ENCODE peak calls at places on chromosomes 16 and 17, in nine cellular contexts. S is HCT116; A is mammary epithelial cell; K is thoracic aorta; B is A549; J is mucosa of descending colon; X is heart right ventricle; C is IMR-90; U is CD4-positive, CD25-positive, alpha-beta regulatory T cell. F is an unnamed sample.

GRCh38 chr17:77610518-77610893 is 348.0 kb upstream of the TNRC6C start:
- DNase-seq in X (no peak), J (no peak), U (no peak), S (no peak), C (no peak), B (no peak), K (no peak), A (no peak), F (no peak)

GRCh38 chr16:79863128-79864031 is 262.8 kb upstream of the MAF start:
- DNase-seq in U (no peak), B (no peak), J (no peak), S (no peak), K (no peak), A (no peak), X (no peak), C (no peak), F (no peak)

GRCh38 chr16:51374346-51374745 is 223.3 kb upstream of the SALL1 start:
- DNase-seq in S (no peak), B (no peak), K (no peak), J (no peak), C (peak; percentile 81), A (peak; percentile 46), X (no peak), U (no peak), F (no peak)

GRCh38 chr16:81094771-81095251 is 1.4 kb downstream of the GCSH start:
- DNase-seq in B (no peak), U (no peak), S (no peak), J (no peak), K (no peak), A (no peak), X (no peak), C (peak; percentile 16), F (no peak)

GRCh38 chr17:32863559-32863958 is 13.4 kb downstream of the MYO1D start:
- DNase-seq in J (no peak), U (no peak), B (no peak), C (no peak), X (no peak), K (no peak), A (no peak), S (no peak), F (no peak)

GRCh38 chr16:58499615-58500328 is at the start of gene NDRG4:
- DNase-seq in C (peak; percentile 87), B (peak; percentile 92), K (no peak), J (no peak), A (peak; percentile 64), S (peak; percentile 83), U (peak; percentile 53), X (peak; percentile 58), F (no peak)

GRCh38 chr17:47099987-47100711 is 88.9 kb downstream of the CDC27 start:
- DNase-seq in C (peak; percentile 84), A (peak; percentile 92), J (peak; percentile 93), B (peak; percentile 71), U (peak; percentile 91), K (peak; percentile 75), X (peak; percentile 95), S (peak; percentile 81), F (peak; percentile 98)

GRCh38 chr17:19418312-19418992 is 7.4 kb downstream of the RNF112 start:
- DNase-seq in U (no peak), J (no peak), A (peak; percentile 34), X (no peak), S (no peak), B (no peak), C (peak; percentile 62), K (no peak), F (no peak)

GRCh38 chr17:49996495-49997255 is 1.7 kb upstream of the DLX3 start:
- DNase-seq in S (no peak), U (peak; percentile 34), X (peak; percentile 39), C (peak; percentile 12), J (peak; percentile 55), A (no peak), K (no peak), B (peak; percentile 81), F (peak; percentile 28)

GRCh38 chr17:10243905-10244844 is 45.8 kb upstream of the GAS7 start:
- DNase-seq in C (peak; percentile 35), X (no peak), A (no peak), B (no peak), U (no peak), J (no peak), S (no peak), K (no peak), F (no peak)

GRCh38 chr16:31329671-31330552 is 25.1 kb upstream of the ITGAX start:
- DNase-seq in X (no peak), A (no peak), U (no peak), J (no peak), S (no peak), B (no peak), K (no peak), C (no peak), F (no peak)

GRCh38 chr17:44376124-44376523 is 12.5 kb upstream of the FAM171A2 start:
- DNase-seq in J (peak; percentile 39), S (no peak), X (peak; percentile 64), U (no peak), B (peak; percentile 80), A (no peak), C (peak; percentile 10), K (no peak), F (no peak)

GRCh38 chr16:2842340-2843000 is 12.4 kb downstream of the ZG16B start:
- DNase-seq in C (no peak), S (peak; percentile 98), U (peak; percentile 87), J (peak; percentile 78), X (peak; percentile 37), B (no peak), A (no peak), K (no peak), F (no peak)

GRCh38 chr17:36008998-36009665 is 7.8 kb upstream of the CCL15 start:
- DNase-seq in U (no peak), S (no peak), C (peak; percentile 12), B (no peak), X (no peak), J (no peak), K (no peak), A (peak; percentile 7), F (no peak)

GRCh38 chr17:40884708-40885512 is at the start of gene KRT20:
- DNase-seq in J (peak; percentile 58), A (no peak), B (peak; percentile 64), K (no peak), S (no peak), U (no peak), X (no peak), C (no peak), F (no peak)

GRCh38 chr17:75876938-75877751 is 1.2 kb downstream of the TRIM47 start:
- DNase-seq in X (peak; percentile 97), J (peak; percentile 91), B (peak; percentile 85), U (peak; percentile 42), A (peak; percentile 96), S (peak; percentile 87), C (peak; percentile 97), K (peak; percentile 93), F (peak; percentile 96)

GRCh38 chr17:61366715-61367413 is 32.8 kb upstream of the TBX2 start:
- DNase-seq in J (no peak), C (no peak), B (no peak), U (no peak), K (no peak), X (peak; percentile 69), S (no peak), A (no peak), F (no peak)

GRCh38 chr16:662095-662494 is 5.8 kb upstream of the RHOT2 start:
- DNase-seq in X (no peak), B (no peak), K (no peak), A (no peak), U (no peak), S (no peak), C (no peak), J (no peak), F (no peak)

GRCh38 chr16:660132-660458 is 7.8 kb upstream of the RHOT2 start:
- DNase-seq in U (no peak), A (no peak), K (no peak), S (no peak), B (no peak), J (no peak), X (no peak), C (no peak), F (no peak)

GRCh38 chr16:662597-662996 is 5.3 kb upstream of the RHOT2 start:
- DNase-seq in B (no peak), A (no peak), X (no peak), K (no peak), J (no peak), S (no peak), U (no peak), C (no peak), F (no peak)

GRCh38 chr16:660459-661183 is 7.3 kb upstream of the RHOT2 start:
- DNase-seq in B (peak; percentile 70), A (peak; percentile 51), S (peak; percentile 53), X (peak; percentile 89), C (peak; percentile 77), K (no peak), U (peak; percentile 73), J (peak; percentile 93), F (peak; percentile 84)

GRCh38 chr16:661184-661821 is 6.6 kb upstream of the RHOT2 start:
- DNase-seq in S (no peak), B (no peak), A (no peak), X (no peak), K (no peak), U (no peak), C (no peak), J (no peak), F (no peak)
- H3K4me3 ChIP-seq in S (no peak overlapping the region), B (no peak overlapping the region), A (no peak overlapping the region), X (no peak overlapping the region), K (no peak overlapping the region), U (no peak overlapping the region), C (no peak overlapping the region), J (no peak overlapping the region), F (no peak overlapping the region)

GRCh38 chr17:53548252-53548651 is 274.5 kb upstream of the KIF2B start:
- DNase-seq in J (no peak), S (no peak), C (no peak), U (no peak), K (no peak), X (no peak), B (no peak), A (no peak), F (no peak)
- H3K9me3 ChIP-seq in J (peaks cover 15% of the 10 kb centered on the region), S (peaks cover 19% of the 10 kb centered on the region), C (no peaks in the 10 kb centered on the region), U (no peaks in the 10 kb centered on the region), K (no peaks in the 10 kb centered on the region), X (no peaks in the 10 kb centered on the region), B (no peaks in the 10 kb centered on the region), A (no peaks in the 10 kb centered on the region), F (no peaks in the 10 kb centered on the region)

DNA sequence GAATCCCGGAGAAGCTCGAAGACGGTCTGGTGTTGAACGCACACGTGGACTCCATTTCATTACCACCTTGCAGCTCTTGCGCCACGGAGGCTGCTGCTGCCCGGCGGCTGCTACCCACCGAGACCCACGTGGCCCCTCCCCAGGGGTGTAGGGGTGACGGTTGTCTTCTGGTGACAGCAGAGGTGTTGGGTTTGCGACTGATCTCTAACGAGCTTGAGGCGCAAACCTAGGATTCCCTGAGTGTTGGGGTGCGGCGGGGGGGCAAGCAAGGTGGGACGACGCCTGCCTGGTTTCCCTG is 1.7 kb upstream of the CBX4 start:
- DNase-seq in X (no peak), U (no peak), S (no peak), B (no peak), C (no peak), K (no peak), A (no peak), J (no peak), F (no peak)
- H3K4me3 ChIP-seq in X (no peak overlapping the region), U (no peak overlapping the region), S (no peak overlapping the region), B (peak overlapping the region; percentile 82), C (no peak overlapping the region), K (peak overlapping the region; percentile 90), A (no peak overlapping the region), J (no peak overlapping the region), F (no peak overlapping the region)

DNA sequence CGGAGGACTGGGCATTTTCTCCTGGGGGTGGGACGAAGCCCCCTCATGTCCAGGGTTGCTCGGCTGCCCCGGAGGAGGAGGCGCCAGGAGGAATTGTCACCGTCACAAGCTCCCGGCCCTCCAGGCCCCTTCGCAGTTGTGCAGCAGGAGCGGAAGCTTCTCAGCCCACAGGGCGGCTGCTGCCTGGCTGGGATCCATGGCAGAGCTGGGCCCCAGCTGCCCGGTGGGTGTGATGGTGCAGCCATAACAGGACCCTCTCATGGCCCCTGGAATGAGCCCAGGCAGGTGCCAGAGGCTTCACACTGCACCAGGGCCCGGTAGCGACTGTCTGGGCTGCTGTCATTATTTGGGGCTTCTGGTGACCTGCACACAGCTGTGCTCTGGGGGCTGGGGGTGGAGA is 54.9 kb upstream of the GNG13 start:
- DNase-seq in B (no peak), S (no peak), X (no peak), C (no peak), A (no peak), J (no peak), K (no peak), U (no peak), F (no peak)
- H3K9me3 ChIP-seq in B (peaks cover 31% of the 10 kb centered on the region), S (peaks cover 19% of the 10 kb centered on the region), X (peaks cover 7% of the 10 kb centered on the region), C (peaks cover 20% of the 10 kb centered on the region), A (peaks cover 41% of the 10 kb centered on the region), J (no peaks in the 10 kb centered on the region), K (no peaks in the 10 kb centered on the region), U (no peaks in the 10 kb centered on the region), F (no peaks in the 10 kb centered on the region)

F was measured in tibial nerve.